ENCODE peak calls at places on chromosomes 1 and 21, in eight cellular contexts. One of them, this sample, is unnamed. For H3K4me1, the result is how much of the 10 kb centered on the place peaks cover.

GRCh38 chr1:8671313-8671917 is 146.0 kb downstream of the RERE start:
- DNase-seq in PC-3: peak
- DNase-seq in heart right ventricle: peak
- DNase-seq in uterus: peak
- DNase-seq in ovary: no peak
- DNase-seq in suprapubic skin: no peak
- DNase-seq in left ventricle myocardium inferior: no peak
- DNase-seq in HepG2: peak
- DNase-seq in this sample: no peak

GRCh38 chr1:198686069-198686728 is 47.4 kb downstream of the PTPRC start:
- DNase-seq in PC-3: peak
- DNase-seq in heart right ventricle: no peak
- DNase-seq in uterus: no peak
- DNase-seq in ovary: no peak
- DNase-seq in suprapubic skin: no peak
- DNase-seq in left ventricle myocardium inferior: no peak
- DNase-seq in HepG2: peak
- DNase-seq in this sample: no peak

GRCh38 chr1:53107570-53108322 is 34.7 kb downstream of the SLC1A7 start:
- DNase-seq in PC-3: peak
- DNase-seq in heart right ventricle: no peak
- DNase-seq in uterus: no peak
- DNase-seq in ovary: no peak
- DNase-seq in suprapubic skin: no peak
- DNase-seq in left ventricle myocardium inferior: no peak
- DNase-seq in HepG2: peak
- DNase-seq in this sample: no peak

GRCh38 chr1:219990782-219991510 is 55.4 kb downstream of the EPRS1 start:
- DNase-seq in PC-3: peak
- DNase-seq in heart right ventricle: no peak
- DNase-seq in uterus: no peak
- DNase-seq in ovary: no peak
- DNase-seq in suprapubic skin: no peak
- DNase-seq in left ventricle myocardium inferior: no peak
- DNase-seq in HepG2: peak
- DNase-seq in this sample: no peak

GRCh38 chr1:2255420-2256369 is 27.6 kb downstream of the SKI start:
- DNase-seq in PC-3: peak
- DNase-seq in heart right ventricle: no peak
- DNase-seq in uterus: no peak
- DNase-seq in ovary: no peak
- DNase-seq in suprapubic skin: no peak
- DNase-seq in left ventricle myocardium inferior: no peak
- DNase-seq in HepG2: peak
- DNase-seq in this sample: no peak

GRCh38 chr1:78227705-78228260 is 182.0 kb downstream of the GIPC2 start:
- DNase-seq in PC-3: no peak
- DNase-seq in heart right ventricle: no peak
- DNase-seq in uterus: no peak
- DNase-seq in ovary: no peak
- DNase-seq in suprapubic skin: no peak
- DNase-seq in left ventricle myocardium inferior: no peak
- DNase-seq in HepG2: no peak
- DNase-seq in this sample: no peak

GRCh38 chr1:23370270-23370743 is 671 bp upstream of the ZNF436 start:
- DNase-seq in PC-3: no peak
- DNase-seq in heart right ventricle: no peak
- DNase-seq in uterus: no peak
- DNase-seq in ovary: no peak
- DNase-seq in suprapubic skin: no peak
- DNase-seq in left ventricle myocardium inferior: no peak
- DNase-seq in HepG2: no peak
- DNase-seq in this sample: no peak

GRCh38 chr1:4059270-4059669 is 159.2 kb upstream of the C1orf174 start:
- DNase-seq in PC-3: no peak
- DNase-seq in heart right ventricle: no peak
- DNase-seq in uterus: no peak
- DNase-seq in ovary: no peak
- DNase-seq in suprapubic skin: no peak
- DNase-seq in left ventricle myocardium inferior: no peak
- DNase-seq in HepG2: no peak
- DNase-seq in this sample: no peak

GRCh38 chr1:88736633-88737248 is 52.7 kb downstream of the PKN2 start:
- DNase-seq in PC-3: peak
- DNase-seq in heart right ventricle: no peak
- DNase-seq in uterus: no peak
- DNase-seq in ovary: no peak
- DNase-seq in suprapubic skin: no peak
- DNase-seq in left ventricle myocardium inferior: no peak
- DNase-seq in HepG2: peak
- DNase-seq in this sample: no peak

GRCh38 chr1:89890085-89890754 is 69.4 kb downstream of the LRRC8D start:
- DNase-seq in PC-3: peak
- DNase-seq in heart right ventricle: no peak
- DNase-seq in uterus: no peak
- DNase-seq in ovary: no peak
- DNase-seq in suprapubic skin: no peak
- DNase-seq in left ventricle myocardium inferior: peak
- DNase-seq in HepG2: no peak
- DNase-seq in this sample: no peak

GRCh38 chr1:53409695-53410094 is 49.5 kb upstream of the DMRTB1 start:
- DNase-seq in PC-3: no peak
- DNase-seq in heart right ventricle: no peak
- DNase-seq in uterus: no peak
- DNase-seq in ovary: no peak
- DNase-seq in suprapubic skin: no peak
- DNase-seq in left ventricle myocardium inferior: no peak
- DNase-seq in HepG2: no peak
- DNase-seq in this sample: no peak

GRCh38 chr1:43979528-43980254 is 681 bp downstream of the B4GALT2 start:
- DNase-seq in PC-3: peak
- DNase-seq in heart right ventricle: peak
- DNase-seq in uterus: peak
- DNase-seq in ovary: peak
- DNase-seq in suprapubic skin: peak
- DNase-seq in left ventricle myocardium inferior: peak
- DNase-seq in HepG2: peak
- DNase-seq in this sample: no peak

GRCh38 chr1:47558601-47559593 is 121.1 kb downstream of the FOXD2 start:
- DNase-seq in PC-3: peak
- DNase-seq in heart right ventricle: no peak
- DNase-seq in uterus: no peak
- DNase-seq in ovary: no peak
- DNase-seq in suprapubic skin: no peak
- DNase-seq in left ventricle myocardium inferior: no peak
- DNase-seq in HepG2: peak
- DNase-seq in this sample: no peak

GRCh38 chr1:152962876-152963415 is 7.5 kb upstream of the SPRR4 start:
- DNase-seq in PC-3: no peak
- DNase-seq in heart right ventricle: no peak
- DNase-seq in uterus: no peak
- DNase-seq in ovary: no peak
- DNase-seq in suprapubic skin: no peak
- DNase-seq in left ventricle myocardium inferior: no peak
- DNase-seq in HepG2: no peak
- DNase-seq in this sample: no peak

GRCh38 chr1:12745126-12745991 is 641 bp upstream of the CFAP107 start:
- DNase-seq in PC-3: no peak
- DNase-seq in heart right ventricle: no peak
- DNase-seq in uterus: no peak
- DNase-seq in ovary: no peak
- DNase-seq in suprapubic skin: no peak
- DNase-seq in left ventricle myocardium inferior: no peak
- DNase-seq in HepG2: no peak
- DNase-seq in this sample: no peak

GRCh38 chr1:96845464-96845863 is 123.9 kb downstream of the PTBP2 start:
- DNase-seq in PC-3: peak
- DNase-seq in heart right ventricle: no peak
- DNase-seq in uterus: no peak
- DNase-seq in ovary: no peak
- DNase-seq in suprapubic skin: no peak
- DNase-seq in left ventricle myocardium inferior: no peak
- DNase-seq in HepG2: peak
- DNase-seq in this sample: no peak

GRCh38 chr1:80593197-80593596 is 1207.5 kb upstream of the ADGRL2 start:
- DNase-seq in PC-3: no peak
- DNase-seq in heart right ventricle: no peak
- DNase-seq in uterus: no peak
- DNase-seq in ovary: no peak
- DNase-seq in suprapubic skin: no peak
- DNase-seq in left ventricle myocardium inferior: no peak
- DNase-seq in HepG2: no peak
- DNase-seq in this sample: no peak

GRCh38 chr1:22861764-22862440 is 110.8 kb downstream of the LACTBL1 start:
- DNase-seq in PC-3: peak
- DNase-seq in heart right ventricle: no peak
- DNase-seq in uterus: peak
- DNase-seq in ovary: peak
- DNase-seq in suprapubic skin: no peak
- DNase-seq in left ventricle myocardium inferior: no peak
- DNase-seq in HepG2: no peak
- DNase-seq in this sample: no peak

GRCh38 chr1:25799758-25800537 is at the start of gene SELENON:
- DNase-seq in PC-3: peak
- DNase-seq in heart right ventricle: peak
- DNase-seq in uterus: peak
- DNase-seq in ovary: peak
- DNase-seq in suprapubic skin: no peak
- DNase-seq in left ventricle myocardium inferior: peak
- DNase-seq in HepG2: peak
- DNase-seq in this sample: no peak

DNA sequence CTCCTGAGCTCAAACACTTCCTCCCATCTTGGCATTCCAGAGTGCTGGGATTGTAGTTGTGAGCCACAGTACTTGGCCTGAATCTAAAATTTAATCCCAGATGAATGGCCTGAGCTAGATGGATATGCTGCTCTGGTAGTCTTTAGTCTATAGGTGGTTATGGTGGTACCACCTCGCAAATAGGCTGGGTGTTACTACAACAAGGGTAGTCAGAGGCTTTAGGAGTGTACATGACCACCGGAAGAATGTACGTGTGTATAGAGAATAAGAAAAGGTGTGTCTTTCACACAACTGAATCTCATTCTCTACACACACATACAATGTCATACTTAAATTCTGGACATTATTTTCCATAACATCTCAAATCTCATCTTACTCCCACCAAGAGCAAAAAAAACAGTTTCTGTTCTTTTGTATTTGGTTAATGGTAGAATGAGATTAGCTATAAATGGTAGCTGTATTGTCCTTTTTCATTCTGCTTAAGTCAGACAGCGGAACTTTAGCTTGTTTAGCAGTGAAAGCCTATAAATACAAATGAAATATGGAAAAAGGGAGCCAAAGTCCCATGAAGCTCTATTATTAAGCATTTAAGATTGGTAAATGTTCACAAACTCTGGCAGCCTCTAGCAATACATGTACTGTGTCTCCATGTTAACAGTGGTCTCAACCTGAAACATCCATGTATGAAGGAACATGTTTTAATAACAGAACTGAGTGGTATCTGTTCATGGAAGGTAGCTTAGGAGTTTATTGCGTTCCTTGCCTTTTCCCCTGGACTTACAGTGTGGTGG is 16.2 kb downstream of the CAP1 start:
- DNase-seq in PC-3: no peak
- DNase-seq in heart right ventricle: no peak
- DNase-seq in uterus: no peak
- DNase-seq in ovary: no peak
- DNase-seq in suprapubic skin: no peak
- DNase-seq in left ventricle myocardium inferior: no peak
- DNase-seq in HepG2: no peak
- DNase-seq in this sample: no peak
- H3K4me1 ChIP-seq in PC-3: under half
- H3K4me1 ChIP-seq in heart right ventricle: half or more
- H3K4me1 ChIP-seq in uterus: under half
- H3K4me1 ChIP-seq in ovary: under half
- H3K4me1 ChIP-seq in suprapubic skin: under half
- H3K4me1 ChIP-seq in left ventricle myocardium inferior: half or more
- H3K4me1 ChIP-seq in HepG2: half or more
- H3K4me1 ChIP-seq in this sample: under half

GRCh38 chr21:44086636-44087425 is 20.4 kb upstream of the PWP2 start:
- DNase-seq in PC-3: no peak
- DNase-seq in heart right ventricle: no peak
- DNase-seq in uterus: no peak
- DNase-seq in ovary: no peak
- DNase-seq in suprapubic skin: peak
- DNase-seq in left ventricle myocardium inferior: no peak
- DNase-seq in HepG2: no peak
- DNase-seq in this sample: no peak
- H3K4me3 ChIP-seq in PC-3: no peak
- H3K4me3 ChIP-seq in heart right ventricle: no peak
- H3K4me3 ChIP-seq in uterus: no peak
- H3K4me3 ChIP-seq in ovary: no peak
- H3K4me3 ChIP-seq in suprapubic skin: no peak
- H3K4me3 ChIP-seq in left ventricle myocardium inferior: no peak
- H3K4me3 ChIP-seq in HepG2: no peak
- H3K4me3 ChIP-seq in this sample: no peak

DNA sequence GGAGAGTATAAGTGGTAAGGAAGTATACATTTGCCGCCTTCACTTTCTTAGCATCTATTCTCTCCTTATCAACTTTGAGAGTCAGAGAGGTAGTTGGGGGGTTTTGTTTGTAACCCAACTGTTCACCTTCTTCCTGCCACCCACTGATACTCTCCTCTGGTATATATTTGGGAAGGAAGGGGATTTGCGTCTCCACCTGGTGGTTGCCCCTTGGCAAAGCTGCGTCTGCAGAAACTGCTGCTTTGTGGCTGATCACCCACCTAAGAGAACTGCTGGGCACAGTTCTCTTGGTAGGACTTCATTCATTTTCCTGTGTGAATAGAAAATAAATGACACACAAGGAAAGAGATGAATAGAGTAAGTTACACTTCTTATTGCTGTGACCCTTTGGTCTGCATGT is 87.0 kb downstream of the SYT14 start:
- DNase-seq in PC-3: no peak
- DNase-seq in heart right ventricle: no peak
- DNase-seq in uterus: no peak
- DNase-seq in ovary: no peak
- DNase-seq in suprapubic skin: no peak
- DNase-seq in left ventricle myocardium inferior: no peak
- DNase-seq in HepG2: no peak
- DNase-seq in this sample: no peak
- TF ChIP-seq CTCF in PC-3: peak
- TF ChIP-seq CTCF in heart right ventricle: no peak
- TF ChIP-seq CTCF in uterus: no peak
- TF ChIP-seq CTCF in ovary: no peak
- TF ChIP-seq CTCF in suprapubic skin: no peak
- TF ChIP-seq CTCF in left ventricle myocardium inferior: no peak
- TF ChIP-seq CTCF in HepG2: no peak
- TF ChIP-seq CTCF in this sample: no peak

DNA sequence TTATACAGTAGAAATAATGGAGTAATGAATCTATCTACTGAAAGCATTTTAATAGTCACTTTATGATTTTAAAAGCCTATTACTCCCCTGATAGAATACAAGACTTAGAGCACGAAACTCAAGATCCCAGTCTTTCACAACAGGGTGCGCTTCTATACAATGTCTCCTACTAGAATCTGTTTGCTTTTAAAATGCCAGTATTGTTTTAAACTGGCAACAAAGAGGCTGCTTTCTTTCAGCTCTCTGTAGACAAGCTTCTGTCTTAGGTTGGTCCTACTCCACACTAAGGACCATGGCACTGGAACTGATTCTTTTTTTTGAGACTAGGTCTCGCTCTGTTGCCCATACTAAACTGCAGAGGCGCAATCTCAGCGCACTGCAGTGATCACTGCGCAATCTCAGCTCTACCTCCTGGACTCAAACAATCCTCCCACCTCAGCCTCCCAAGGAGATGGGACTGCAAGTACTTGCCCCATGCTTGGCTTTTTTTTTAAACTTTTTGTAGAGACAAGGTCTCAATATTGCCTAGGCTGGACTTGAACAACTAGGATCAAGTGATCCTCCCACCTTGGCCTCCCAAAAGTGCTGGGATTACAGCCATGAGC is 4.8 kb downstream of the DCAF8 start:
- DNase-seq in PC-3: no peak
- DNase-seq in heart right ventricle: no peak
- DNase-seq in uterus: no peak
- DNase-seq in ovary: no peak
- DNase-seq in suprapubic skin: no peak
- DNase-seq in left ventricle myocardium inferior: no peak
- DNase-seq in HepG2: no peak
- DNase-seq in this sample: no peak
- H3K4me1 ChIP-seq in PC-3: under half
- H3K4me1 ChIP-seq in heart right ventricle: half or more
- H3K4me1 ChIP-seq in uterus: under half
- H3K4me1 ChIP-seq in ovary: under half
- H3K4me1 ChIP-seq in suprapubic skin: half or more
- H3K4me1 ChIP-seq in left ventricle myocardium inferior: half or more
- H3K4me1 ChIP-seq in HepG2: under half
- H3K4me1 ChIP-seq in this sample: under half